ENCODE peak calls at places on chromosomes 12 and 14, in six cellular contexts. One of them, this sample, is unnamed.

GRCh38 chr12:132385923-132386751 is 56.7 kb upstream of the GALNT9 start:
- DNase-seq in glutamatergic neuron: peak
- DNase-seq in left lung: peak
- DNase-seq in left ventricle myocardium inferior: no peak
- DNase-seq in CD8-positive, alpha-beta T cell: no peak
- DNase-seq in psoas muscle: no peak
- DNase-seq in this sample: peak

GRCh38 chr12:82326905-82327503 is 31.2 kb downstream of the CCDC59 start:
- DNase-seq in psoas muscle: no peak
- DNase-seq in CD8-positive, alpha-beta T cell: no peak
- DNase-seq in left ventricle myocardium inferior: no peak
- DNase-seq in glutamatergic neuron: no peak
- DNase-seq in left lung: no peak
- DNase-seq in this sample: no peak

GRCh38 chr12:14999421-15000047 is 26.7 kb downstream of the PDE6H start:
- DNase-seq in CD8-positive, alpha-beta T cell: no peak
- DNase-seq in left ventricle myocardium inferior: no peak
- DNase-seq in psoas muscle: no peak
- DNase-seq in left lung: no peak
- DNase-seq in glutamatergic neuron: no peak
- DNase-seq in this sample: no peak

GRCh38 chr12:25251749-25252148 is 1.0 kb upstream of the KRAS start:
- DNase-seq in CD8-positive, alpha-beta T cell: no peak
- DNase-seq in glutamatergic neuron: no peak
- DNase-seq in left ventricle myocardium inferior: no peak
- DNase-seq in left lung: no peak
- DNase-seq in psoas muscle: no peak
- DNase-seq in this sample: no peak

GRCh38 chr12:49189731-49190314 is 943 bp upstream of the TUBA1A start:
- DNase-seq in CD8-positive, alpha-beta T cell: no peak
- DNase-seq in left lung: no peak
- DNase-seq in psoas muscle: no peak
- DNase-seq in left ventricle myocardium inferior: no peak
- DNase-seq in glutamatergic neuron: no peak
- DNase-seq in this sample: no peak

GRCh38 chr12:51335931-51336330 is 10.5 kb downstream of the CELA1 start:
- DNase-seq in left lung: no peak
- DNase-seq in glutamatergic neuron: no peak
- DNase-seq in left ventricle myocardium inferior: no peak
- DNase-seq in psoas muscle: no peak
- DNase-seq in CD8-positive, alpha-beta T cell: no peak
- DNase-seq in this sample: no peak

GRCh38 chr12:80192087-80192486 is 92.8 kb downstream of the OTOGL start:
- DNase-seq in psoas muscle: no peak
- DNase-seq in left lung: no peak
- DNase-seq in left ventricle myocardium inferior: no peak
- DNase-seq in CD8-positive, alpha-beta T cell: no peak
- DNase-seq in glutamatergic neuron: no peak
- DNase-seq in this sample: no peak

GRCh38 chr12:49777341-49777740 is 36.0 kb downstream of the TMBIM6 start:
- DNase-seq in psoas muscle: no peak
- DNase-seq in left lung: no peak
- DNase-seq in left ventricle myocardium inferior: no peak
- DNase-seq in glutamatergic neuron: no peak
- DNase-seq in CD8-positive, alpha-beta T cell: no peak
- DNase-seq in this sample: no peak

GRCh38 chr12:125125271-125125670 is 60.0 kb downstream of the AACS start:
- DNase-seq in left ventricle myocardium inferior: no peak
- DNase-seq in left lung: no peak
- DNase-seq in psoas muscle: no peak
- DNase-seq in glutamatergic neuron: no peak
- DNase-seq in CD8-positive, alpha-beta T cell: no peak
- DNase-seq in this sample: no peak

GRCh38 chr14:98189077-98189476 is 1082.9 kb downstream of the BCL11B start:
- DNase-seq in glutamatergic neuron: no peak
- DNase-seq in psoas muscle: no peak
- DNase-seq in left ventricle myocardium inferior: no peak
- DNase-seq in CD8-positive, alpha-beta T cell: no peak
- DNase-seq in left lung: no peak
- DNase-seq in this sample: no peak

GRCh38 chr12:16021666-16022065 is 110.5 kb downstream of the DERA start:
- DNase-seq in left lung: no peak
- DNase-seq in CD8-positive, alpha-beta T cell: no peak
- DNase-seq in glutamatergic neuron: no peak
- DNase-seq in left ventricle myocardium inferior: no peak
- DNase-seq in psoas muscle: no peak
- DNase-seq in this sample: no peak

GRCh38 chr14:66610154-66610563 is 102.2 kb downstream of the GPHN start:
- DNase-seq in left ventricle myocardium inferior: no peak
- DNase-seq in left lung: no peak
- DNase-seq in psoas muscle: no peak
- DNase-seq in glutamatergic neuron: no peak
- DNase-seq in CD8-positive, alpha-beta T cell: no peak
- DNase-seq in this sample: no peak
- TF ChIP-seq CTCF in left ventricle myocardium inferior: peak
- TF ChIP-seq CTCF in left lung: no peak
- TF ChIP-seq CTCF in psoas muscle: peak
- TF ChIP-seq CTCF in glutamatergic neuron: peak
- TF ChIP-seq CTCF in CD8-positive, alpha-beta T cell: no peak
- TF ChIP-seq CTCF in this sample: no peak

GRCh38 chr12:98803468-98804209 is 158.5 kb downstream of the APAF1 start:
- DNase-seq in left lung: no peak
- DNase-seq in glutamatergic neuron: no peak
- DNase-seq in psoas muscle: no peak
- DNase-seq in CD8-positive, alpha-beta T cell: no peak
- DNase-seq in left ventricle myocardium inferior: no peak
- DNase-seq in this sample: no peak
- TF ChIP-seq CTCF in left lung: no peak
- TF ChIP-seq CTCF in glutamatergic neuron: no peak
- TF ChIP-seq CTCF in psoas muscle: no peak
- TF ChIP-seq CTCF in CD8-positive, alpha-beta T cell: no peak
- TF ChIP-seq CTCF in left ventricle myocardium inferior: no peak
- TF ChIP-seq CTCF in this sample: no peak

GRCh38 chr14:56247495-56248087 is 129.4 kb downstream of the PELI2 start:
- DNase-seq in glutamatergic neuron: no peak
- DNase-seq in CD8-positive, alpha-beta T cell: no peak
- DNase-seq in left lung: no peak
- DNase-seq in left ventricle myocardium inferior: no peak
- DNase-seq in psoas muscle: no peak
- DNase-seq in this sample: no peak
- TF ChIP-seq CTCF in glutamatergic neuron: no peak
- TF ChIP-seq CTCF in CD8-positive, alpha-beta T cell: no peak
- TF ChIP-seq CTCF in left lung: no peak
- TF ChIP-seq CTCF in left ventricle myocardium inferior: peak
- TF ChIP-seq CTCF in psoas muscle: peak
- TF ChIP-seq CTCF in this sample: no peak

DNA sequence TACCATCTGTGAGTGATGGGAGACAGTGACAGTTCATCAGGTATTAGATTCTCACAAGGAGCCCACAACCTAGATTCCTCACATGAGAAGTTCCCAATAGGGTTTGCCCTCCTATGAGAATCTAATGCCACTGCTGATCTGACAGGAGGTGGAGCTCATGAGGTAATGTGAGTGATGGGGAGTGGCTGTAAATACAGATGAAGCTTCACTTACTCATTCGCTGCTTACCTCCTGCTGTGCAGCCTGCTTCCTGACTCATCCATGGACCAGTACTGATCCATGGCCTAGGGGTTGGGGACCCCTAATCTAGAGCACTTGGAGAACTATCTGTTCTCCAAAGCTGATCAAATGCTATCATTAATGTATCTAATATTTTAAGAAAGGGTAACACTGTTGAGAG is 17.7 kb downstream of the CLEC2D start:
- DNase-seq in left lung: no peak
- DNase-seq in left ventricle myocardium inferior: no peak
- DNase-seq in psoas muscle: no peak
- DNase-seq in CD8-positive, alpha-beta T cell: no peak
- DNase-seq in glutamatergic neuron: no peak
- DNase-seq in this sample: no peak
- TF ChIP-seq CTCF in left lung: no peak
- TF ChIP-seq CTCF in left ventricle myocardium inferior: no peak
- TF ChIP-seq CTCF in psoas muscle: no peak
- TF ChIP-seq CTCF in CD8-positive, alpha-beta T cell: no peak
- TF ChIP-seq CTCF in glutamatergic neuron: no peak
- TF ChIP-seq CTCF in this sample: no peak

GRCh38 chr14:95895720-95896119 is 19.1 kb downstream of the TUNAR start:
- DNase-seq in glutamatergic neuron: peak
- DNase-seq in psoas muscle: no peak
- DNase-seq in left ventricle myocardium inferior: no peak
- DNase-seq in CD8-positive, alpha-beta T cell: no peak
- DNase-seq in left lung: no peak
- DNase-seq in this sample: no peak
- TF ChIP-seq CTCF in glutamatergic neuron: peak
- TF ChIP-seq CTCF in psoas muscle: no peak
- TF ChIP-seq CTCF in left ventricle myocardium inferior: no peak
- TF ChIP-seq CTCF in CD8-positive, alpha-beta T cell: no peak
- TF ChIP-seq CTCF in left lung: no peak
- TF ChIP-seq CTCF in this sample: no peak

DNA sequence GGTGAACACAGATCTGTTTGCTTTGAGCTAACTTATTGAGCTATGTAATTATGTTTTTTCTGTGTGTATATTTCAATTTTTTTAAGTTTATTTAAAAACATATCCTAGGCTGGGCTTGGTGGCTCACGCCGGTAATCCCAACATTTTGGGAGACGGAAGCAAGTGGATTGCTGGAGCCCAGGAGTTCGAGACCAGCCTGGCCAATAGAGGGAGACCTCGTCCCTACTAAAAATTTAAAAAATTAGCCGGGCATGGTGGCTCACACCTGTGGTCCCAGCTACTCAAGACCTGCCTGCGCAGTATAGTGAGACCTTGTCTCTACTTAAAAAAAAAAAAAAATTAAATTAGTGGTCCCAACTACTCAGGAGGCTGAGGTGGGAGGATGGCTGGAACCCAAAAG is 16.2 kb upstream of the RNASE1 start:
- DNase-seq in left ventricle myocardium inferior: no peak
- DNase-seq in glutamatergic neuron: no peak
- DNase-seq in left lung: no peak
- DNase-seq in CD8-positive, alpha-beta T cell: no peak
- DNase-seq in psoas muscle: no peak
- DNase-seq in this sample: no peak
- TF ChIP-seq CTCF in left ventricle myocardium inferior: peak
- TF ChIP-seq CTCF in glutamatergic neuron: no peak
- TF ChIP-seq CTCF in left lung: peak
- TF ChIP-seq CTCF in CD8-positive, alpha-beta T cell: no peak
- TF ChIP-seq CTCF in psoas muscle: no peak
- TF ChIP-seq CTCF in this sample: no peak

GRCh38 chr14:104800600-104801283 is at the start of gene ZBTB42:
- DNase-seq in psoas muscle: peak
- DNase-seq in left lung: peak
- DNase-seq in glutamatergic neuron: peak
- DNase-seq in CD8-positive, alpha-beta T cell: peak
- DNase-seq in left ventricle myocardium inferior: peak
- DNase-seq in this sample: no peak

GRCh38 chr14:104799239-104799599 is 1.7 kb upstream of the ZBTB42 start:
- DNase-seq in left ventricle myocardium inferior: no peak
- DNase-seq in CD8-positive, alpha-beta T cell: no peak
- DNase-seq in left lung: no peak
- DNase-seq in psoas muscle: no peak
- DNase-seq in glutamatergic neuron: peak
- DNase-seq in this sample: no peak

GRCh38 chr14:104798300-104799238 is 2.3 kb upstream of the ZBTB42 start:
- DNase-seq in psoas muscle: no peak
- DNase-seq in glutamatergic neuron: no peak
- DNase-seq in left lung: no peak
- DNase-seq in CD8-positive, alpha-beta T cell: no peak
- DNase-seq in left ventricle myocardium inferior: no peak
- DNase-seq in this sample: no peak

GRCh38 chr14:104801284-104802119 is 601 bp downstream of the ZBTB42 start:
- DNase-seq in glutamatergic neuron: peak
- DNase-seq in left ventricle myocardium inferior: no peak
- DNase-seq in CD8-positive, alpha-beta T cell: no peak
- DNase-seq in psoas muscle: no peak
- DNase-seq in left lung: no peak
- DNase-seq in this sample: no peak

GRCh38 chr14:104799657-104800599 is 973 bp upstream of the ZBTB42 start:
- DNase-seq in left lung: peak
- DNase-seq in glutamatergic neuron: peak
- DNase-seq in psoas muscle: peak
- DNase-seq in left ventricle myocardium inferior: peak
- DNase-seq in CD8-positive, alpha-beta T cell: peak
- DNase-seq in this sample: no peak
- TF ChIP-seq CTCF in left lung: peak
- TF ChIP-seq CTCF in glutamatergic neuron: no peak
- TF ChIP-seq CTCF in psoas muscle: peak
- TF ChIP-seq CTCF in left ventricle myocardium inferior: peak
- TF ChIP-seq CTCF in CD8-positive, alpha-beta T cell: no peak
- TF ChIP-seq CTCF in this sample: peak

This sample was measured in CD14-positive monocyte.